ENCODE peak calls at places on chromosome 9, in ten cellular contexts. F, Q, S, E, M, L, R, W, C and J are unnamed samples.

GRCh38 chr9:8651830-8652229 is 852.3 kb upstream of the DMAC1 start:
- DNase-seq in F (no peak), Q (no peak), S (no peak), E (no peak), M (no peak), L (no peak), R (no peak), W (no peak), C (no peak), J (no peak)

GRCh38 chr9:8570776-8571175 is 771.2 kb upstream of the DMAC1 start:
- DNase-seq in F (no peak), Q (no peak), S (no peak), E (no peak), M (no peak), L (no peak), R (no peak), W (no peak), C (no peak), J (no peak)

GRCh38 chr9:104972242-104972866 is 44.4 kb upstream of the ABCA1 start:
- DNase-seq in F (no peak), Q (no peak), S (no peak), E (no peak), M (peak), L (no peak), R (no peak), W (no peak), C (no peak), J (no peak)

GRCh38 chr9:35510366-35510744 is 20.4 kb downstream of the RUSC2 start:
- DNase-seq in F (no peak), Q (peak), S (no peak), E (no peak), M (no peak), L (no peak), R (no peak), W (no peak), C (no peak), J (no peak)

GRCh38 chr9:92607088-92607487 is 62.8 kb downstream of the IPPK start:
- DNase-seq in F (no peak), Q (no peak), S (no peak), E (peak), M (no peak), L (no peak), R (no peak), W (no peak), C (no peak), J (no peak)

GRCh38 chr9:34079181-34079580 is 30.5 kb upstream of the UBAP2 start:
- DNase-seq in F (no peak), Q (peak), S (no peak), E (no peak), M (no peak), L (no peak), R (no peak), W (no peak), C (no peak), J (no peak)

GRCh38 chr9:35935755-35936509 is 22.0 kb downstream of the OR2S2 start:
- DNase-seq in F (no peak), Q (peak), S (peak), E (no peak), M (no peak), L (no peak), R (no peak), W (no peak), C (peak), J (no peak)

GRCh38 chr9:35563791-35564197 is 41.3 kb upstream of the TESK1 start:
- DNase-seq in F (peak), Q (no peak), S (no peak), E (no peak), M (peak), L (peak), R (no peak), W (no peak), C (no peak), J (no peak)

GRCh38 chr9:128548876-128549275 is 3.5 kb upstream of the SPTAN1 start:
- DNase-seq in F (no peak), Q (no peak), S (no peak), E (no peak), M (no peak), L (no peak), R (no peak), W (no peak), C (no peak), J (no peak)

GRCh38 chr9:72382405-72382804 is 17.4 kb upstream of the ZFAND5 start:
- DNase-seq in F (no peak), Q (no peak), S (no peak), E (no peak), M (no peak), L (no peak), R (no peak), W (no peak), C (no peak), J (no peak)

GRCh38 chr9:37025381-37026084 is 8.5 kb downstream of the PAX5 start:
- DNase-seq in F (no peak), Q (no peak), S (no peak), E (no peak), M (no peak), L (no peak), R (peak), W (no peak), C (no peak), J (no peak)

GRCh38 chr9:15253197-15253596 is 53.8 kb downstream of the TTC39B start:
- DNase-seq in F (no peak), Q (peak), S (no peak), E (no peak), M (no peak), L (no peak), R (no peak), W (no peak), C (no peak), J (no peak)

GRCh38 chr9:73038613-73039012 is 85.8 kb upstream of the ALDH1A1 start:
- DNase-seq in F (peak), Q (no peak), S (no peak), E (no peak), M (peak), L (peak), R (no peak), W (peak), C (no peak), J (no peak)

GRCh38 chr9:108677776-108678175 is 178.0 kb downstream of the ACTL7B start:
- DNase-seq in F (no peak), Q (no peak), S (no peak), E (no peak), M (no peak), L (no peak), R (no peak), W (no peak), C (no peak), J (no peak)

GRCh38 chr9:3517377-3518048 is 8.3 kb downstream of the RFX3 start:
- DNase-seq in F (no peak), Q (no peak), S (peak), E (no peak), M (no peak), L (no peak), R (no peak), W (no peak), C (no peak), J (no peak)

GRCh38 chr9:135792268-135793128 is 90.5 kb downstream of the KCNT1 start:
- DNase-seq in F (no peak), Q (no peak), S (no peak), E (no peak), M (no peak), L (no peak), R (no peak), W (no peak), C (no peak), J (no peak)

DNA sequence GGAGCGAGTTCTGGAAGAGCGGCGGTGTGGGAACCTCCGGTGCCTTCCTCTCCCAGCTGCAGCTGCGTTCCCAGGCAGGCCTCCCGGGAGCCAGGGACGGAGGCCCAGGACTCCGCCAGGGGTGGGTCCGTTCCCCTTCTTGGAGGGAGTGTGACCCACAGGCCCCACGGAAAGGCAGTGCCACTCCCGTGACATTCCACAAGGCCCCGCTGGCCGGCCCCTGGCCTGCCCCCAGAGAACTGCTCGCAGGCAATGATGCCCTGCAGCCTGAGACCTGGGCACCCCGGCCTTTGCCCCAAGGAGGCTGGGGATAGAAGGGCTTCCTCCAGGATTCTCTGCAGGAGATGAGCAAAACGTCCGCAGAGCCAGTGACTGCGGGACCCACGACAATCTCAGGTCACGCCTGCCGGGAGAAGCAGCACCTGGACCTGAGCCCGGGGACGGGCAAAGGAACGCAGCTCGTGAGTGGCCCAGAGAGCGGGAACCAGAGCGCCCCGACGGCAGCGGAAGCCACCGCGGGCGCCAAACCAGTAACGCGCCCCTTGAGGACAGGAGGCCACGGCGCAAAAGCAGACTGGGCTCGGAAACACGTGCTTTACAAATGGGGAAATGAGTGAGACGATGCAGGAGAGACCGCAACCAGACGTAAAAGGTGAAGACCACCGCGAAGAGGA is 9.3 kb downstream of the OBP2B start:
- DNase-seq in F (no peak), Q (no peak), S (no peak), E (no peak), M (no peak), L (no peak), R (no peak), W (no peak), C (no peak), J (peak)
- TF ChIP-seq CTCF in F (no peak), Q (no peak), S (no peak), E (no peak), M (no peak), L (no peak), R (no peak), W (no peak), C (no peak), J (no peak)

GRCh38 chr9:97638666-97639065 is 5.0 kb downstream of the NCBP1 start:
- DNase-seq in F (no peak), Q (peak), S (no peak), E (no peak), M (no peak), L (no peak), R (no peak), W (no peak), C (no peak), J (no peak)
- TF ChIP-seq CTCF in F (no peak), Q (peak), S (peak), E (no peak), M (no peak), L (no peak), R (no peak), W (no peak), C (peak), J (peak)

GRCh38 chr9:121673576-121673975 is 22.1 kb downstream of the DAB2IP start:
- DNase-seq in F (no peak), Q (no peak), S (no peak), E (no peak), M (no peak), L (no peak), R (no peak), W (no peak), C (no peak), J (no peak)
- TF ChIP-seq CTCF in F (no peak), Q (no peak), S (no peak), E (no peak), M (no peak), L (no peak), R (no peak), W (no peak), C (no peak), J (no peak)

GRCh38 chr9:132410642-132411041 is 631 bp downstream of the CFAP77 start:
- DNase-seq in F (no peak), Q (no peak), S (no peak), E (no peak), M (no peak), L (no peak), R (peak), W (no peak), C (no peak), J (peak)

GRCh38 chr9:132409828-132410528 is at the start of gene CFAP77:
- DNase-seq in F (peak), Q (peak), S (no peak), E (no peak), M (no peak), L (peak), R (peak), W (peak), C (no peak), J (peak)

GRCh38 chr9:132415181-132415580 is 5.2 kb downstream of the CFAP77 start:
- DNase-seq in F (no peak), Q (no peak), S (no peak), E (no peak), M (no peak), L (no peak), R (no peak), W (no peak), C (no peak), J (no peak)

GRCh38 chr9:132411091-132411508 is 1.1 kb downstream of the CFAP77 start:
- DNase-seq in F (peak), Q (peak), S (no peak), E (no peak), M (peak), L (peak), R (peak), W (peak), C (no peak), J (peak)

GRCh38 chr9:132412089-132412488 is 2.1 kb downstream of the CFAP77 start:
- DNase-seq in F (peak), Q (peak), S (no peak), E (no peak), M (no peak), L (no peak), R (peak), W (peak), C (no peak), J (peak)
- TF ChIP-seq CTCF in F (peak), Q (peak), S (peak), E (peak), M (peak), L (no peak), R (peak), W (no peak), C (peak), J (peak)

GRCh38 chr9:90915693-90916092 is 114.1 kb downstream of the SYK start:
- DNase-seq in F (no peak), Q (peak), S (no peak), E (no peak), M (no peak), L (peak), R (peak), W (peak), C (no peak), J (peak)
- TF ChIP-seq CTCF in F (no peak), Q (peak), S (peak), E (peak), M (no peak), L (no peak), R (no peak), W (no peak), C (peak), J (no peak)

GRCh38 chr9:4762889-4763521 is 22.0 kb upstream of the AK3 start:
- DNase-seq in F (peak), Q (no peak), S (no peak), E (no peak), M (peak), L (no peak), R (peak), W (no peak), C (no peak), J (no peak)
- TF ChIP-seq CTCF in F (peak), Q (no peak), S (no peak), E (no peak), M (no peak), L (no peak), R (no peak), W (no peak), C (no peak), J (no peak)

DNA sequence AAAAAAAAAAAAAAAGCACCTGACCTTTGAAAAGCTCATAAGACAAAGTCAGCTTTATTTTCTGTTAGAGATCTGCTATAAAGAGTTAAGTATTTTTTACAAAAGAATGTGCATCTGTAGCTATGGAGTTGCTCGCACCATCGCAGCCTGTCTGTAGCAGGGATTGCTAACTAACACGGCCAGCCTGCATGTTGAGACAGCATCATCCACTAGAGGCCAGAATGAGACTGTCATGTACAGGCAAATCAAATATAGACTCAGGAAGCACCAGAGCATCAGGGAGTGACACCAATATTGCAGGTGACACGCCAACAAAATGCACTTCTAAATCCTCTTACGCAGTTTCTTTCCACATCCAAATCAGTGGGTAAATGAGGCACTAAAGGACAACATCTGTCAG is 136.3 kb upstream of the RASEF start:
- DNase-seq in F (peak), Q (peak), S (peak), E (no peak), M (no peak), L (peak), R (no peak), W (peak), C (no peak), J (no peak)
- TF ChIP-seq CTCF in F (peak), Q (peak), S (peak), E (peak), M (no peak), L (peak), R (no peak), W (no peak), C (peak), J (no peak)

GRCh38 chr9:107138261-107138992 is 144.7 kb upstream of the RAD23B start:
- DNase-seq in F (no peak), Q (no peak), S (no peak), E (no peak), M (no peak), L (no peak), R (no peak), W (no peak), C (no peak), J (no peak)

GRCh38 chr9:107142430-107142829 is 140.6 kb upstream of the RAD23B start:
- DNase-seq in F (no peak), Q (no peak), S (no peak), E (no peak), M (no peak), L (no peak), R (no peak), W (no peak), C (no peak), J (no peak)

GRCh38 chr9:107144475-107144874 is 138.6 kb upstream of the RAD23B start:
- DNase-seq in F (no peak), Q (no peak), S (no peak), E (no peak), M (no peak), L (no peak), R (no peak), W (no peak), C (no peak), J (no peak)

GRCh38 chr9:107142896-107143603 is 140.0 kb upstream of the RAD23B start:
- DNase-seq in F (no peak), Q (no peak), S (no peak), E (no peak), M (no peak), L (no peak), R (no peak), W (no peak), C (no peak), J (no peak)

GRCh38 chr9:107141967-107142366 is 141.1 kb upstream of the RAD23B start:
- DNase-seq in F (no peak), Q (peak), S (no peak), E (no peak), M (no peak), L (no peak), R (no peak), W (no peak), C (no peak), J (no peak)
- TF ChIP-seq CTCF in F (peak), Q (peak), S (peak), E (peak), M (no peak), L (no peak), R (no peak), W (no peak), C (peak), J (no peak)